ENCODE peak calls at places on chromosomes 1 and 21, in seven cellular contexts. One of them, this sample, is unnamed.

GRCh38 chr1:1550591-1551432 is 10.4 kb upstream of the TMEM240 start:
- DNase-seq in upper lobe of left lung: no peak
- DNase-seq in thoracic aorta: no peak
- DNase-seq in epithelial cell of esophagus: no peak
- DNase-seq in tibial nerve: no peak
- DNase-seq in heart right ventricle: no peak
- DNase-seq in IMR-90: peak; percentile 36
- DNase-seq in this sample: peak; percentile 80

GRCh38 chr1:201443747-201444146 is 22.2 kb upstream of the TNNI1 start:
- DNase-seq in upper lobe of left lung: no peak
- DNase-seq in thoracic aorta: no peak
- DNase-seq in heart right ventricle: no peak
- DNase-seq in tibial nerve: no peak
- DNase-seq in IMR-90: no peak
- DNase-seq in epithelial cell of esophagus: no peak
- DNase-seq in this sample: no peak

GRCh38 chr1:232589111-232589808 is 40.7 kb downstream of the SIPA1L2 start:
- DNase-seq in IMR-90: no peak
- DNase-seq in thoracic aorta: no peak
- DNase-seq in upper lobe of left lung: no peak
- DNase-seq in tibial nerve: no peak
- DNase-seq in heart right ventricle: no peak
- DNase-seq in epithelial cell of esophagus: no peak
- DNase-seq in this sample: no peak

GRCh38 chr21:44670642-44671432 is 4.1 kb upstream of the KRTAP12-2 start:
- DNase-seq in heart right ventricle: no peak
- DNase-seq in thoracic aorta: no peak
- DNase-seq in upper lobe of left lung: no peak
- DNase-seq in IMR-90: no peak
- DNase-seq in tibial nerve: no peak
- DNase-seq in epithelial cell of esophagus: no peak
- DNase-seq in this sample: no peak

GRCh38 chr1:189939967-189940366 is 537.7 kb downstream of the BRINP3 start:
- DNase-seq in IMR-90: peak; percentile 78
- DNase-seq in epithelial cell of esophagus: peak; percentile 19
- DNase-seq in tibial nerve: no peak
- DNase-seq in heart right ventricle: no peak
- DNase-seq in upper lobe of left lung: no peak
- DNase-seq in thoracic aorta: no peak
- DNase-seq in this sample: no peak

GRCh38 chr1:95006681-95007080 is 66.1 kb downstream of the ALG14 start:
- DNase-seq in tibial nerve: no peak
- DNase-seq in epithelial cell of esophagus: no peak
- DNase-seq in IMR-90: peak; percentile 74
- DNase-seq in heart right ventricle: no peak
- DNase-seq in upper lobe of left lung: no peak
- DNase-seq in thoracic aorta: no peak
- DNase-seq in this sample: peak; percentile 53

GRCh38 chr1:161733526-161733925 is 12.2 kb downstream of the FCRLB start:
- DNase-seq in tibial nerve: no peak
- DNase-seq in IMR-90: peak; percentile 93
- DNase-seq in heart right ventricle: no peak
- DNase-seq in epithelial cell of esophagus: peak; percentile 93
- DNase-seq in upper lobe of left lung: no peak
- DNase-seq in thoracic aorta: no peak
- DNase-seq in this sample: peak; percentile 96

GRCh38 chr1:23795676-23796465 is 4.7 kb downstream of the GALE start:
- DNase-seq in IMR-90: no peak
- DNase-seq in tibial nerve: no peak
- DNase-seq in upper lobe of left lung: no peak
- DNase-seq in epithelial cell of esophagus: no peak
- DNase-seq in heart right ventricle: no peak
- DNase-seq in thoracic aorta: no peak
- DNase-seq in this sample: no peak

GRCh38 chr1:202233824-202234223 is 40.2 kb downstream of the LGR6 start:
- DNase-seq in IMR-90: no peak
- DNase-seq in epithelial cell of esophagus: no peak
- DNase-seq in heart right ventricle: no peak
- DNase-seq in upper lobe of left lung: no peak
- DNase-seq in tibial nerve: no peak
- DNase-seq in thoracic aorta: no peak
- DNase-seq in this sample: no peak

GRCh38 chr1:99152132-99152531 is 112.2 kb upstream of the PLPPR4 start:
- DNase-seq in upper lobe of left lung: no peak
- DNase-seq in tibial nerve: no peak
- DNase-seq in IMR-90: no peak
- DNase-seq in thoracic aorta: no peak
- DNase-seq in heart right ventricle: no peak
- DNase-seq in epithelial cell of esophagus: no peak
- DNase-seq in this sample: no peak

GRCh38 chr1:150072959-150073358 is 5.4 kb downstream of the VPS45 start:
- DNase-seq in epithelial cell of esophagus: peak; percentile 19
- DNase-seq in tibial nerve: no peak
- DNase-seq in IMR-90: peak; percentile 55
- DNase-seq in heart right ventricle: no peak
- DNase-seq in upper lobe of left lung: no peak
- DNase-seq in thoracic aorta: no peak
- DNase-seq in this sample: peak; percentile 45

GRCh38 chr21:35976481-35976880 is 83.8 kb downstream of the SETD4 start:
- DNase-seq in upper lobe of left lung: no peak
- DNase-seq in IMR-90: no peak
- DNase-seq in thoracic aorta: no peak
- DNase-seq in epithelial cell of esophagus: no peak
- DNase-seq in heart right ventricle: no peak
- DNase-seq in tibial nerve: no peak
- DNase-seq in this sample: no peak

GRCh38 chr1:61420243-61420642 is 304.7 kb downstream of the TM2D1 start:
- DNase-seq in epithelial cell of esophagus: no peak
- DNase-seq in heart right ventricle: no peak
- DNase-seq in tibial nerve: no peak
- DNase-seq in IMR-90: no peak
- DNase-seq in upper lobe of left lung: no peak
- DNase-seq in thoracic aorta: no peak
- DNase-seq in this sample: no peak

GRCh38 chr1:214698589-214698988 is 95.6 kb downstream of the CENPF start:
- DNase-seq in epithelial cell of esophagus: no peak
- DNase-seq in tibial nerve: no peak
- DNase-seq in upper lobe of left lung: no peak
- DNase-seq in heart right ventricle: no peak
- DNase-seq in thoracic aorta: no peak
- DNase-seq in IMR-90: peak; percentile 26
- DNase-seq in this sample: no peak

GRCh38 chr1:247407180-247407616 is 8.8 kb upstream of the NLRP3 start:
- DNase-seq in thoracic aorta: no peak
- DNase-seq in IMR-90: no peak
- DNase-seq in tibial nerve: no peak
- DNase-seq in epithelial cell of esophagus: no peak
- DNase-seq in upper lobe of left lung: peak; percentile 81
- DNase-seq in heart right ventricle: no peak
- DNase-seq in this sample: no peak

GRCh38 chr1:90591970-90592356 is 125.1 kb downstream of the BARHL2 start:
- DNase-seq in IMR-90: no peak
- DNase-seq in tibial nerve: no peak
- DNase-seq in upper lobe of left lung: no peak
- DNase-seq in thoracic aorta: no peak
- DNase-seq in heart right ventricle: no peak
- DNase-seq in epithelial cell of esophagus: no peak
- DNase-seq in this sample: no peak

GRCh38 chr1:55579332-55579996 is 364.3 kb upstream of the USP24 start:
- DNase-seq in tibial nerve: no peak
- DNase-seq in thoracic aorta: no peak
- DNase-seq in upper lobe of left lung: no peak
- DNase-seq in epithelial cell of esophagus: no peak
- DNase-seq in heart right ventricle: no peak
- DNase-seq in IMR-90: no peak
- DNase-seq in this sample: no peak

GRCh38 chr1:160251006-160251405 is 11.3 kb downstream of the DCAF8 start:
- DNase-seq in thoracic aorta: no peak
- DNase-seq in IMR-90: no peak
- DNase-seq in upper lobe of left lung: no peak
- DNase-seq in heart right ventricle: no peak
- DNase-seq in tibial nerve: no peak
- DNase-seq in epithelial cell of esophagus: no peak
- DNase-seq in this sample: no peak

GRCh38 chr1:199042193-199042592 is 403.4 kb downstream of the PTPRC start:
- DNase-seq in epithelial cell of esophagus: no peak
- DNase-seq in IMR-90: no peak
- DNase-seq in thoracic aorta: no peak
- DNase-seq in tibial nerve: no peak
- DNase-seq in heart right ventricle: no peak
- DNase-seq in upper lobe of left lung: no peak
- DNase-seq in this sample: no peak

GRCh38 chr1:180046674-180047073 is 92.1 kb downstream of the CEP350 start:
- DNase-seq in upper lobe of left lung: no peak
- DNase-seq in heart right ventricle: no peak
- DNase-seq in epithelial cell of esophagus: no peak
- DNase-seq in tibial nerve: no peak
- DNase-seq in IMR-90: no peak
- DNase-seq in thoracic aorta: no peak
- DNase-seq in this sample: no peak

GRCh38 chr1:61078611-61079010 is 3.8 kb upstream of the NFIA start:
- DNase-seq in thoracic aorta: no peak
- DNase-seq in IMR-90: no peak
- DNase-seq in epithelial cell of esophagus: no peak
- DNase-seq in tibial nerve: no peak
- DNase-seq in heart right ventricle: no peak
- DNase-seq in upper lobe of left lung: no peak
- DNase-seq in this sample: no peak

GRCh38 chr1:94935059-94935458 is 8.1 kb upstream of the CNN3 start:
- DNase-seq in thoracic aorta: no peak
- DNase-seq in epithelial cell of esophagus: no peak
- DNase-seq in IMR-90: no peak
- DNase-seq in upper lobe of left lung: no peak
- DNase-seq in tibial nerve: no peak
- DNase-seq in heart right ventricle: no peak
- DNase-seq in this sample: no peak

DNA sequence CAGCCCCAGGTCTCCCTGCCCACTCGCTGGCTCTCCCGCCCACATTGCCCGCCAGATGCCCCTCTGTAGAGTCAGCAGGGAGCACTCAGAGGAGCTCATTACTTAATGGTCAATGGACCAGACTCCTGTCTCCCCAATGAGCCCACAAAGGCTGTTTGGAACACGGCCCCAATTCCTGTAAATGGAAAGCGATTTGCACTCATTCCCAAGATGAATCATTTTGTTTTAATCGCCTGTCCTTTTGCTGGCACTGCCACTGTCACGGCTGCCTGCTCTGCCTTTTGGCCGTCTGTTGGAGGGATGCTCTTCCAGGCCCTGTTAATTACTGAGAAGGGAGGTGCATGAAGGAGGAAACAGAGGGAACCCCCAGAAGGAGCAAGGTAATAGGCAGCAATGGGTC is 44.8 kb upstream of the ATP2B4 start:
- DNase-seq in thoracic aorta: no peak
- DNase-seq in heart right ventricle: no peak
- DNase-seq in IMR-90: no peak
- DNase-seq in tibial nerve: no peak
- DNase-seq in epithelial cell of esophagus: no peak
- DNase-seq in upper lobe of left lung: no peak
- DNase-seq in this sample: no peak
- H3K4me3 ChIP-seq in thoracic aorta: no peak overlapping the region
- H3K4me3 ChIP-seq in heart right ventricle: no peak overlapping the region
- H3K4me3 ChIP-seq in IMR-90: no peak overlapping the region
- H3K4me3 ChIP-seq in tibial nerve: no peak overlapping the region
- H3K4me3 ChIP-seq in epithelial cell of esophagus: no peak overlapping the region
- H3K4me3 ChIP-seq in upper lobe of left lung: no peak overlapping the region
- H3K4me3 ChIP-seq in this sample: no peak overlapping the region

GRCh38 chr1:53992085-53992874 is 25.7 kb downstream of the LDLRAD1 start:
- DNase-seq in upper lobe of left lung: no peak
- DNase-seq in epithelial cell of esophagus: no peak
- DNase-seq in tibial nerve: no peak
- DNase-seq in heart right ventricle: no peak
- DNase-seq in thoracic aorta: no peak
- DNase-seq in IMR-90: no peak
- DNase-seq in this sample: peak; percentile 6
- TF ChIP-seq CTCF in upper lobe of left lung: peak; percentile 15
- TF ChIP-seq CTCF in epithelial cell of esophagus: peak; percentile 12
- TF ChIP-seq CTCF in tibial nerve: no peak
- TF ChIP-seq CTCF in heart right ventricle: no peak
- TF ChIP-seq CTCF in thoracic aorta: no peak
- TF ChIP-seq CTCF in IMR-90: no peak
- TF ChIP-seq CTCF in this sample: peak; percentile 25

DNA sequence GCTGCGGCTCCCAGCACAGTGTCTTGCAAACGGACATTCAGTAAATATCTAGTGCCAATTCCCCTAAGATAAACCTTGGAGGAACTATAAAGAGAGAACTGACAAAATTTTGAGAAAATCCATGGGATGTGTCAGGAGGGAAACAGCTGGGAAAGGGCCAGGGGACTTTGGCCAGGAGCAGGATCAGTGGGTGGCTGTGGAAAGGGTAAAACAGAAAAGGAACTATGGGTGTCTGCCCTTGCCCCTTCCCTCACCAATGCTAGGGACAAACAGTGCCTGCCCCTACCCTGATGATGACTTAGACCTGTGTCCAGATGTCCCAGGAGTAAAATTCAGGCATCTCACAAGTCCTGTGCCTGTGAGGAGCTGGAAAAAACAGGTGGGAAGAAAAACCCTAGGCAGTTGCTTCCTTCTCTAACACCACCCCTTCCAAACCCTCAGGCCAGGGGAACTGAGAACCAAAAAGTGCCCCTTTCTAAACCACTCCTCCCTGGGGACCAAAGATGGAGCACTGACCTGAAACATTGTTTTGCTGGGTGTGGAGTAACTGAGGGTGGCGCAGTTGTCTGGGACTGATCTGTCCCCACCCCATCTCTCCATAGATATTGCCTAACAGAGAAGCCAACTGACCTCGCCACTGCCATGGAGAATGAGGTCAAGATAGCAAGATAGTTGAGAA is 22.1 kb upstream of the IFNAR2 start:
- DNase-seq in heart right ventricle: no peak
- DNase-seq in tibial nerve: no peak
- DNase-seq in IMR-90: no peak
- DNase-seq in thoracic aorta: no peak
- DNase-seq in epithelial cell of esophagus: no peak
- DNase-seq in upper lobe of left lung: no peak
- DNase-seq in this sample: no peak
- H3K4me3 ChIP-seq in heart right ventricle: no peak overlapping the region
- H3K4me3 ChIP-seq in tibial nerve: no peak overlapping the region
- H3K4me3 ChIP-seq in IMR-90: no peak overlapping the region
- H3K4me3 ChIP-seq in thoracic aorta: no peak overlapping the region
- H3K4me3 ChIP-seq in epithelial cell of esophagus: no peak overlapping the region
- H3K4me3 ChIP-seq in upper lobe of left lung: no peak overlapping the region
- H3K4me3 ChIP-seq in this sample: no peak overlapping the region

GRCh38 chr1:33624261-33624990 is 152.0 kb downstream of the ZSCAN20 start:
- DNase-seq in thoracic aorta: no peak
- DNase-seq in heart right ventricle: no peak
- DNase-seq in upper lobe of left lung: no peak
- DNase-seq in tibial nerve: no peak
- DNase-seq in epithelial cell of esophagus: no peak
- DNase-seq in IMR-90: no peak
- DNase-seq in this sample: no peak

GRCh38 chr1:33623811-33624210 is 151.4 kb downstream of the ZSCAN20 start:
- DNase-seq in thoracic aorta: no peak
- DNase-seq in upper lobe of left lung: no peak
- DNase-seq in heart right ventricle: no peak
- DNase-seq in tibial nerve: no peak
- DNase-seq in IMR-90: no peak
- DNase-seq in epithelial cell of esophagus: no peak
- DNase-seq in this sample: no peak

GRCh38 chr1:33626801-33627200 is 154.4 kb downstream of the ZSCAN20 start:
- DNase-seq in epithelial cell of esophagus: no peak
- DNase-seq in heart right ventricle: no peak
- DNase-seq in upper lobe of left lung: no peak
- DNase-seq in tibial nerve: no peak
- DNase-seq in IMR-90: no peak
- DNase-seq in thoracic aorta: no peak
- DNase-seq in this sample: no peak

GRCh38 chr1:33624991-33625870 is 152.8 kb downstream of the ZSCAN20 start:
- DNase-seq in epithelial cell of esophagus: no peak
- DNase-seq in heart right ventricle: no peak
- DNase-seq in tibial nerve: no peak
- DNase-seq in thoracic aorta: no peak
- DNase-seq in upper lobe of left lung: no peak
- DNase-seq in IMR-90: no peak
- DNase-seq in this sample: no peak
- TF ChIP-seq CTCF in epithelial cell of esophagus: no peak
- TF ChIP-seq CTCF in heart right ventricle: no peak
- TF ChIP-seq CTCF in tibial nerve: no peak
- TF ChIP-seq CTCF in thoracic aorta: peak; percentile 20
- TF ChIP-seq CTCF in upper lobe of left lung: no peak
- TF ChIP-seq CTCF in IMR-90: peak; percentile 18
- TF ChIP-seq CTCF in this sample: peak; percentile 32

This sample was measured in fibroblast of mammary gland.